ENCODE peak calls at places on chromosomes 7 and 10, in four cellular contexts. One of them, this sample, is unnamed.

GRCh38 chr7:147818338-147818737 is 772.2 kb upstream of the C7orf33 start:
- DNase-seq in GM12878: no peak
- DNase-seq in K562: no peak
- DNase-seq in H1: no peak
- DNase-seq in this sample: no peak

GRCh38 chr10:103154464-103155299 is 38.4 kb downstream of the NT5C2 start:
- DNase-seq in H1: no peak
- DNase-seq in K562: no peak
- DNase-seq in GM12878: no peak
- DNase-seq in this sample: no peak

GRCh38 chr10:110007171-110007700 is 548 bp upstream of the ADD3 start:
- DNase-seq in GM12878: no peak
- DNase-seq in H1: no peak
- DNase-seq in K562: peak
- DNase-seq in this sample: no peak

GRCh38 chr7:78379148-78379547 is 580.6 kb downstream of the PHTF2 start:
- DNase-seq in GM12878: no peak
- DNase-seq in K562: no peak
- DNase-seq in H1: no peak
- DNase-seq in this sample: no peak

GRCh38 chr10:103932996-103933395 is 15.0 kb upstream of the STN1 start:
- DNase-seq in K562: no peak
- DNase-seq in GM12878: no peak
- DNase-seq in H1: no peak
- DNase-seq in this sample: no peak

GRCh38 chr10:61793760-61794713 is 107.5 kb upstream of the ARID5B start:
- DNase-seq in GM12878: no peak
- DNase-seq in H1: no peak
- DNase-seq in K562: no peak
- DNase-seq in this sample: no peak

GRCh38 chr10:129768437-129769355 is 195.4 kb downstream of the EBF3 start:
- DNase-seq in K562: no peak
- DNase-seq in H1: peak
- DNase-seq in GM12878: no peak
- DNase-seq in this sample: no peak

GRCh38 chr7:130084037-130084875 is 13.9 kb downstream of the KLHDC10 start:
- DNase-seq in GM12878: no peak
- DNase-seq in H1: no peak
- DNase-seq in K562: no peak
- DNase-seq in this sample: no peak

GRCh38 chr10:122049076-122049475 is 60.1 kb downstream of the TACC2 start:
- DNase-seq in K562: no peak
- DNase-seq in GM12878: no peak
- DNase-seq in H1: no peak
- DNase-seq in this sample: no peak

GRCh38 chr10:17026686-17027485 is 102.7 kb downstream of the CUBN start:
- DNase-seq in GM12878: peak
- DNase-seq in K562: no peak
- DNase-seq in H1: no peak
- DNase-seq in this sample: no peak

GRCh38 chr10:3886666-3887251 is 101.8 kb upstream of the KLF6 start:
- DNase-seq in GM12878: no peak
- DNase-seq in K562: no peak
- DNase-seq in H1: no peak
- DNase-seq in this sample: no peak

GRCh38 chr10:24762966-24763623 is 39.4 kb upstream of the ARHGAP21 start:
- DNase-seq in GM12878: no peak
- DNase-seq in K562: no peak
- DNase-seq in H1: peak
- DNase-seq in this sample: no peak

GRCh38 chr7:156881676-156882075 is 11.3 kb downstream of the LMBR1 start:
- DNase-seq in H1: no peak
- DNase-seq in K562: no peak
- DNase-seq in GM12878: no peak
- DNase-seq in this sample: no peak

GRCh38 chr7:141593134-141593533 is 41.9 kb downstream of the AGK start:
- DNase-seq in H1: no peak
- DNase-seq in GM12878: no peak
- DNase-seq in K562: peak
- DNase-seq in this sample: no peak

GRCh38 chr7:72404743-72405142 is 7.4 kb downstream of the CALN1 start:
- DNase-seq in H1: no peak
- DNase-seq in GM12878: no peak
- DNase-seq in K562: no peak
- DNase-seq in this sample: no peak

GRCh38 chr10:102368072-102368471 is 27.4 kb upstream of the NFKB2 start:
- DNase-seq in GM12878: no peak
- DNase-seq in K562: no peak
- DNase-seq in H1: no peak
- DNase-seq in this sample: no peak

GRCh38 chr7:19916011-19916410 is 142.6 kb upstream of the TMEM196 start:
- DNase-seq in H1: no peak
- DNase-seq in GM12878: no peak
- DNase-seq in K562: no peak
- DNase-seq in this sample: peak

GRCh38 chr7:19920200-19920599 is 146.8 kb upstream of the TMEM196 start:
- DNase-seq in GM12878: no peak
- DNase-seq in H1: no peak
- DNase-seq in K562: no peak
- DNase-seq in this sample: no peak

GRCh38 chr7:19915596-19915995 is 142.2 kb upstream of the TMEM196 start:
- DNase-seq in K562: no peak
- DNase-seq in H1: no peak
- DNase-seq in GM12878: no peak
- DNase-seq in this sample: no peak

GRCh38 chr7:19919156-19920085 is 146.0 kb upstream of the TMEM196 start:
- DNase-seq in H1: no peak
- DNase-seq in GM12878: no peak
- DNase-seq in K562: no peak
- DNase-seq in this sample: no peak

GRCh38 chr7:19920705-19921104 is 147.3 kb upstream of the TMEM196 start:
- DNase-seq in GM12878: no peak
- DNase-seq in H1: no peak
- DNase-seq in K562: no peak
- DNase-seq in this sample: no peak
- H3K9ac ChIP-seq in GM12878: no peak
- H3K9ac ChIP-seq in H1: no peak
- H3K9ac ChIP-seq in K562: no peak
- H3K9ac ChIP-seq in this sample: no peak

DNA sequence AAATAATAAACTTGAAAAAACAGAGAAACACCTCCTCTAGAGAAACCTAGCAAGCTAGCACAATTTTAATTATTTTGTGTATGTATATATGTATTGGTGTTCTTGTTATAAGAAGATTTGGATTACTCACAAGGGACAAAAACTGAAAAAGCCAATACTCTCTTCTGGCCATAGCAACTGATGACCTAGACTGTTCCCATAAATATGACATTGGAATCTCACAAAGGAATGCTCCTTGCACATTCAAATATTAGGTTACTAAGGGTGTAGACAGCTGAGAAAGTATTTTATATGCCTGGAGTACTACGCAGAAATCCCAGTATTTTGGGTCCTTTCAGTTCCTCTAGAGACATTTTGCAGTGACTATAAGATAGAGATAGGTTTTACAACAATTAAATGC is 279.4 kb downstream of the FZD1 start:
- DNase-seq in K562: no peak
- DNase-seq in H1: no peak
- DNase-seq in GM12878: no peak
- DNase-seq in this sample: no peak
- TF ChIP-seq EGR1 in K562: no peak
- TF ChIP-seq EGR1 in H1: no peak
- TF ChIP-seq EGR1 in GM12878: no peak
- TF ChIP-seq EGR1 in this sample: no peak

DNA sequence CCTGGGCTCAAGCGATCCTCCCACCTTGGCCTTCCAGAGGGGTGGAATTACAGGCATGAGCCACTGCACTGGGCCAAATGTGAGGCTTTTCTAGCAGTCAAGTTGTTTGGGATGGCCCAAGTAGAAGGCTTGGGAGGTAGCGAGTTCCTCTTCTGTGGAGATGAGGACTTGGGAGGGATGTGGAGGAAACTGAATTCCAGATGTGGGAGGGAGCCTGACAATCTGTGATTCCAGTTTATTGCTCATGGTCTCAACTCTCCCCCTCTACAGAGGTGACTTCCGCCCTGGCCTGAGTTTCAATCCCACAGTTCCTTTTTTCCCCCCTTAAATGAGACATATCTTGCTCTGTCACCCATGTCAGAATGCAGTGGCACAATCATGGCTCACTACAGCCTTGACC is 3.4 kb downstream of the STYXL1 start:
- DNase-seq in GM12878: no peak
- DNase-seq in H1: no peak
- DNase-seq in K562: no peak
- DNase-seq in this sample: no peak
- H3K9ac ChIP-seq in GM12878: no peak
- H3K9ac ChIP-seq in H1: no peak
- H3K9ac ChIP-seq in K562: no peak
- H3K9ac ChIP-seq in this sample: no peak

DNA sequence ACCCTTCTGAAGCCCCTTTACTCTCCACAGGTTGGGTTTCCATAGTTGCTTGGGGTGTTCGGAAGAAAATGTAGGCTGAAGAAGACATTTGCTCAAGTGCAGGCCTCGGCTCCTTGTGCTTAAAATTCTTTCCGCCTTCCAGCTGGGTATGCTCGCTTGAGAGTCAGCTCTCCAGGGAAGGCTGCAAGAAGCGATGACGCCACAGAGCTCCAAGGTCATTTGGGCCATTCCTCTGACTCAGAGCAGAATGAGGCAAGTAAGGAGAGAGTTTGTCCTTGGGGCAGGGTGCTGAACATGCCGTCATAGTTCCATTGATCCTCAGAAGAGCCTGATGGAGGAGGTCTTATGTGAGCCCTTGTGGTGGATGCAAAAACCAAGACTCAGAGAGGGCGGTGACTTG is 27.4 kb upstream of the HSPA12A start:
- DNase-seq in GM12878: no peak
- DNase-seq in K562: no peak
- DNase-seq in H1: no peak
- DNase-seq in this sample: no peak
- TF ChIP-seq EGR1 in GM12878: no peak
- TF ChIP-seq EGR1 in K562: no peak
- TF ChIP-seq EGR1 in H1: no peak
- TF ChIP-seq EGR1 in this sample: no peak

GRCh38 chr7:47991270-47991669 is 11.9 kb upstream of the HUS1 start:
- DNase-seq in GM12878: no peak
- DNase-seq in H1: no peak
- DNase-seq in K562: no peak
- DNase-seq in this sample: no peak
- H3K9ac ChIP-seq in GM12878: no peak
- H3K9ac ChIP-seq in H1: no peak
- H3K9ac ChIP-seq in K562: no peak
- H3K9ac ChIP-seq in this sample: no peak

DNA sequence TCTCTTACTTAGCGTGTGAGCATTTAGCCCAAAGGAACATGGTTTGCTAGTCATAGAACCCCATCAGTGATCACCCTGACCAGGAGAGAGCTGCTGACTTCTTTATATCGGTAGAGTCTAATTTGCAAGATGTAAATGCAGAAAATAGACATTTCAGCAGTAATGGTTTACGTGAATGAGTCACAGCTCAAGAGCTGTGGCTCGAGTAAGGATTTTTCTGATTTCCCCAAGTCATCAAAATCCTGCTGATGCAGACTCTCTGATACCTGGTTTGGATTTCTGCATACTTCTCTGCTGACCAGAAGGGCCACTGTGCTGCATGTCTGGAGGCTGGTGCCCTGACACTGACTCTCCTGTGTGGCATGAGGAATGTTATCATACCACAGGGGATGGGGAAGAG is 25.7 kb downstream of the NUB1 start:
- DNase-seq in GM12878: no peak
- DNase-seq in H1: no peak
- DNase-seq in K562: no peak
- DNase-seq in this sample: no peak
- TF ChIP-seq EGR1 in GM12878: no peak
- TF ChIP-seq EGR1 in H1: no peak
- TF ChIP-seq EGR1 in K562: no peak
- TF ChIP-seq EGR1 in this sample: no peak